ENCODE peak calls at places on chromosomes 4 and X, in four cellular contexts. Q is upper lobe of right lung, S is kidney, O is astrocyte of the spinal cord. D is an unnamed sample.

GRCh38 chr4:159163522-159163921 is 60.6 kb downstream of the RAPGEF2 start:
- DNase-seq in Q (no peak), S (no peak), O (no peak), D (no peak)

GRCh38 chrX:118652717-118653116 is 74.7 kb upstream of the IL13RA1 start:
- DNase-seq in Q (no peak), S (no peak), O (no peak), D (no peak)

GRCh38 chrX:74420194-74421035 is 878 bp upstream of the SLC16A2 start:
- DNase-seq in Q (peak), S (peak), O (peak), D (peak)

GRCh38 chr4:148643851-148644250 is 201.6 kb upstream of the NR3C2 start:
- DNase-seq in Q (no peak), S (no peak), O (no peak), D (no peak)

GRCh38 chr4:189121336-189121735 is 819.3 kb upstream of the FRG1 start:
- DNase-seq in Q (no peak), S (no peak), O (no peak), D (no peak)

GRCh38 chr4:38453253-38453881 is 210.6 kb upstream of the KLF3 start:
- DNase-seq in Q (no peak), S (no peak), O (no peak), D (no peak)

GRCh38 chrX:12685541-12685940 is 105.7 kb upstream of the PRPS2 start:
- DNase-seq in Q (no peak), S (no peak), O (no peak), D (no peak)

GRCh38 chr4:89754531-89754930 is 82.4 kb downstream of the SNCA start:
- DNase-seq in Q (no peak), S (no peak), O (peak), D (no peak)

GRCh38 chr4:17624821-17625220 is 10.4 kb downstream of the MED28 start:
- DNase-seq in Q (no peak), S (no peak), O (no peak), D (no peak)

GRCh38 chr4:98601719-98602118 is 56.7 kb downstream of the TSPAN5 start:
- DNase-seq in Q (no peak), S (no peak), O (no peak), D (peak)

GRCh38 chrX:140866446-140866845 is 135.9 kb upstream of the SPANXB1 start:
- DNase-seq in Q (no peak), S (no peak), O (no peak), D (no peak)

GRCh38 chrX:135516376-135516775 is 4.1 kb upstream of the INTS6L start:
- DNase-seq in Q (no peak), S (no peak), O (no peak), D (no peak)

GRCh38 chr4:184824776-184825393 is 883 bp downstream of the ACSL1 start:
- DNase-seq in Q (no peak), S (peak), O (peak), D (no peak)

GRCh38 chrX:16712116-16712824 is at the start of gene CTPS2:
- DNase-seq in Q (peak), S (peak), O (peak), D (peak)

GRCh38 chr4:172975651-172976229 is 192.9 kb upstream of the GALNT7 start:
- DNase-seq in Q (no peak), S (no peak), O (no peak), D (no peak)

GRCh38 chr4:47623916-47624554 is 139.0 kb downstream of the ATP10D start:
- DNase-seq in Q (no peak), S (no peak), O (peak), D (peak)

GRCh38 chr4:146032234-146032860 is 93.7 kb upstream of the ZNF827 start:
- DNase-seq in Q (no peak), S (no peak), O (no peak), D (no peak)

GRCh38 chr4:70734168-70734954 is 12.6 kb downstream of the RUFY3 start:
- DNase-seq in Q (no peak), S (no peak), O (peak), D (peak)

GRCh38 chr4:68463796-68464195 is 16.5 kb downstream of the TMPRSS11E start:
- DNase-seq in Q (no peak), S (no peak), O (no peak), D (no peak)

GRCh38 chr4:8913858-8914460 is 42.3 kb upstream of the HMX1 start:
- DNase-seq in Q (no peak), S (peak), O (no peak), D (no peak)

GRCh38 chrX:19849433-19850190 is 37.8 kb downstream of the SH3KBP1 start:
- DNase-seq in Q (no peak), S (no peak), O (no peak), D (peak)

GRCh38 chrX:17706676-17707075 is 30.6 kb upstream of the SCML1 start:
- DNase-seq in Q (no peak), S (no peak), O (peak), D (peak)

GRCh38 chrX:107840971-107841370 is 15.3 kb downstream of the MID2 start:
- DNase-seq in Q (no peak), S (no peak), O (no peak), D (no peak)

GRCh38 chr4:27149541-27150212 is 289.0 kb downstream of the STIM2 start:
- DNase-seq in Q (no peak), S (no peak), O (peak), D (peak)

GRCh38 chr4:1375051-1375721 is 28.2 kb downstream of the UVSSA start:
- DNase-seq in Q (peak), S (peak), O (no peak), D (no peak)

GRCh38 chr4:148926861-148927260 is 484.6 kb upstream of the NR3C2 start:
- DNase-seq in Q (no peak), S (peak), O (peak), D (peak)

GRCh38 chrX:24332868-24333267 is 19.0 kb upstream of the SUPT20HL2 start:
- DNase-seq in Q (no peak), S (no peak), O (no peak), D (no peak)

GRCh38 chr4:98352403-98352802 is 91.2 kb downstream of the RAP1GDS1 start:
- DNase-seq in Q (no peak), S (no peak), O (no peak), D (no peak)

GRCh38 chrX:11996810-11997209 is 141.5 kb upstream of the FRMPD4 start:
- DNase-seq in Q (no peak), S (no peak), O (no peak), D (no peak)

GRCh38 chr4:26520728-26521442 is 30.6 kb upstream of the CCKAR start:
- DNase-seq in Q (no peak), S (no peak), O (no peak), D (no peak)

GRCh38 chrX:153599192-153600031 is 473 bp upstream of the CCNQ start:
- DNase-seq in Q (peak), S (peak), O (peak), D (peak)

GRCh38 chr4:71498002-71498401 is 159.2 kb downstream of the SLC4A4 start:
- DNase-seq in Q (no peak), S (no peak), O (no peak), D (no peak)

GRCh38 chr4:126756050-126756809 is 876.5 kb upstream of the INTU start:
- DNase-seq in Q (no peak), S (no peak), O (no peak), D (no peak)

GRCh38 chrX:134162032-134162431 is 75.0 kb upstream of the CCDC160 start:
- DNase-seq in Q (no peak), S (no peak), O (no peak), D (no peak)

GRCh38 chrX:134161162-134161561 is 75.8 kb upstream of the CCDC160 start:
- DNase-seq in Q (no peak), S (no peak), O (no peak), D (no peak)

GRCh38 chrX:134167804-134168203 is 69.2 kb upstream of the CCDC160 start:
- DNase-seq in Q (no peak), S (no peak), O (no peak), D (no peak)

GRCh38 chrX:134158821-134159512 is 78.0 kb upstream of the CCDC160 start:
- DNase-seq in Q (no peak), S (no peak), O (peak), D (no peak)

DNA sequence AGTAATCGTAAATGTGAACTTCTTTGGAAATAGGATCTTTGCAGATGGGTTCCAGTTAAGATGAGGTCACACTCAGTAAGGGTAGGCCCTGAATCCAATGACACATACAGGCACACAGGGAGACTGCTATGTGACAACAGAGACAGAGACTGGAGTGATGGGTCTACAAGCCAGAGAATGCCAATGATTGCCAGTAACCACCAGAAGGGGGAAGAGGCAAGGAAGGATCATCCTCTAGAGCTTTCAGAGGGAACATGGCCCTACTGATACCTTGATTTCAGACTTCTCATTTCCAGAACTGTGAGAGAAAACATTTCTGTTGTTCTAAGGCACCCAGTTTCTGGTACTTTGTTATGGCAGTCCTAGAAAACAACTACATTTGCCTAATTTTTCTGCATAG is 73.1 kb upstream of the CCDC160 start:
- DNase-seq in Q (no peak), S (no peak), O (no peak), D (no peak)
- TF ChIP-seq CTCF in Q (no peak), S (no peak), O (no peak), D (no peak)

GRCh38 chr4:152678841-152679240 is 956 bp downstream of the TMEM154 start:
- DNase-seq in Q (no peak), S (no peak), O (no peak), D (no peak)
- H3K4me3 ChIP-seq in Q (peak), S (no peak), O (no peak), D (peak)

GRCh38 chr4:140286503-140286902 is 86.9 kb upstream of the SCOC start:
- DNase-seq in Q (no peak), S (no peak), O (no peak), D (no peak)

GRCh38 chr4:140284449-140284848 is 89.0 kb upstream of the SCOC start:
- DNase-seq in Q (no peak), S (no peak), O (no peak), D (no peak)

GRCh38 chr4:140277576-140277975 is 95.9 kb upstream of the SCOC start:
- DNase-seq in Q (no peak), S (no peak), O (no peak), D (no peak)

GRCh38 chr4:140281828-140282227 is 91.6 kb upstream of the SCOC start:
- DNase-seq in Q (no peak), S (no peak), O (no peak), D (no peak)
- TF ChIP-seq CTCF in Q (no peak), S (no peak), O (peak), D (peak)

GRCh38 chr4:150230556-150230955 is 152.3 kb downstream of the DCLK2 start:
- DNase-seq in Q (no peak), S (no peak), O (no peak), D (no peak)

GRCh38 chr4:150234246-150234645 is 156.0 kb downstream of the DCLK2 start:
- DNase-seq in Q (no peak), S (no peak), O (peak), D (no peak)

GRCh38 chr4:150229538-150229937 is 151.3 kb downstream of the DCLK2 start:
- DNase-seq in Q (no peak), S (no peak), O (peak), D (peak)

GRCh38 chr4:150232029-150232428 is 153.8 kb downstream of the DCLK2 start:
- DNase-seq in Q (no peak), S (no peak), O (no peak), D (no peak)

DNA sequence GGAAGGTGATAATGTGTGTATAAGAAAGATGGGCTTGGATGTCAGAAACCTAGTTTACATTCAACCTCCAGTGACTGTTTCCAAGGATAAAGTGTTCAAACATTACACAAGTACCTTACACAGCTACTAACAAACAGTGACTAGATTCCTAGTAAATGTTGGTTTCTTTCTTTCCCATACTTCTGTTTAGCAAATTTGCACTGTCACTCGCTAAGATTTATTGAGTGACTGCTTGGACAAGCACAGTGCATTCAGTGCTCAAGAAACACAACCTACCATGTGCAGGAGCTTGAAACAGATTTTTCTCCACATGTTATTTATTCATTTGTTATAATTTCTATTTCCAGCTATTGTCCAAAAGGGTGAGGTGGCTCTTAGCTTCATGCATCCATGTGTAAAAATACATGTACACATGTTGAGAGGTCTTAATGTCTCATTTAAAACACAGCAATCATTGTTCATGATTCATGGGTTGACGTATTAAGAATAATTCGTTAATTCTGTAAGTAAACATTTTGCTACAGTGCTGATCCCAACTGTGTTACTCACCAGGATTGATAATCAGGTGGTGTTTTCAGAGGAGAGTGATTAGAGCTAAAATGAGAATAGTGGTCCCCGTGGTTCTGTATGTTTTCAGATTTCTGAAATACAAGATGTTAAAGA is 153.0 kb downstream of the DCLK2 start:
- DNase-seq in Q (no peak), S (no peak), O (no peak), D (no peak)
- H3K4me3 ChIP-seq in Q (no peak), S (no peak), O (no peak), D (no peak)

GRCh38 chrX:75623535-75623934 is 100.7 kb upstream of the ZDHHC15 start:
- DNase-seq in Q (no peak), S (no peak), O (no peak), D (peak)
- TF ChIP-seq CTCF in Q (peak), S (peak), O (peak), D (peak)

GRCh38 chr4:83112239-83112638 is 2.3 kb downstream of the PLAC8 start:
- DNase-seq in Q (no peak), S (no peak), O (no peak), D (no peak)

GRCh38 chr4:83114576-83114975 is at the start of gene PLAC8:
- DNase-seq in Q (no peak), S (no peak), O (peak), D (peak)

GRCh38 chr4:83110970-83111369 is 3.6 kb downstream of the PLAC8 start:
- DNase-seq in Q (no peak), S (no peak), O (no peak), D (no peak)

GRCh38 chr4:83113429-83113786 is 1.1 kb downstream of the PLAC8 start:
- DNase-seq in Q (no peak), S (no peak), O (no peak), D (no peak)

GRCh38 chr4:83112678-83113428 is 1.7 kb downstream of the PLAC8 start:
- DNase-seq in Q (no peak), S (no peak), O (peak), D (peak)
- H3K4me3 ChIP-seq in Q (peak), S (no peak), O (no peak), D (no peak)

GRCh38 chrX:120302434-120302833 is 8.8 kb downstream of the TMEM255A start:
- DNase-seq in Q (peak), S (no peak), O (no peak), D (peak)

GRCh38 chrX:120301497-120301896 is 9.8 kb downstream of the TMEM255A start:
- DNase-seq in Q (no peak), S (no peak), O (no peak), D (no peak)

GRCh38 chrX:120297923-120298322 is 13.3 kb downstream of the TMEM255A start:
- DNase-seq in Q (no peak), S (no peak), O (no peak), D (no peak)

GRCh38 chrX:120301960-120302359 is 9.3 kb downstream of the TMEM255A start:
- DNase-seq in Q (no peak), S (no peak), O (no peak), D (no peak)

DNA sequence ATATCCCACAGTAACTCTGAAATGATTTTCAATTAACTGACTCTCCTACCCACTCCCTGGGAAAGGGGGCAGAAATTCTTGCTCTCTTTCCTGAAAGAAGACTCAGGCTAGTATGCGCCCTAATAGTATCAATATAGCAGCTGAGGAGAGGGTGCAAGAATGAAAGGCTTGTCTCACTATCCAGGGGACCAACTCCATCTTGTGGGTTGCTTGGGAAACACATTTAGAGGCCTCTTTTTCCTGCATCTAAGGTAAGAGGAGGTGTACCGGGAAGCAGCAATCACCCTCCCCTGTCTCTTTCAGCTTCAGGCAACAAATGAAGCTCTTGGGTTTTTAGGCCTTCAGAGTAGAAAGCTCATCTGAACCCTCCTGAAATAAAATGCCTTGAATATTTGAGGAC is 11.3 kb downstream of the TMEM255A start:
- DNase-seq in Q (no peak), S (no peak), O (no peak), D (no peak)
- TF ChIP-seq CTCF in Q (no peak), S (no peak), O (no peak), D (peak)

GRCh38 chr4:129410115-129410514 is 314.2 kb downstream of the C4orf33 start:
- DNase-seq in Q (no peak), S (no peak), O (no peak), D (no peak)

DNA sequence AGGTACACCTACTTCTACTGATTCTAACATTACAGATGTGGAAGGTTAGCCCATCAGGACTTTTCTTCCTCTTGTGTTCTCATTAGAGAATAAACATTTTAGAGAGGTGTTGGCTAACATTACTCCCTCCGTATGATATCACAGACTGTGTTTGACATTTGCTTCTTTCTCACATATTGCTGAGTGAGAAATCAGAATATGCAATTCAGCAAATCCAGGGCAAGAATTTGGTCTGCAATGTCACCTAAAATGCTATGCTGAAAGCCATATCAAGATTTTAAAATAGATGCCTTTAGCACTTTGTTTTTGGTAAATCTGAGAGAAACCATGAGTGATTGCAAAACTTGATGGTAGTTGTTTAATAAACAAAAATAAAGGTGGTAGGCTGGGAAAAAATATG is 319.0 kb downstream of the C4orf33 start:
- DNase-seq in Q (no peak), S (no peak), O (no peak), D (no peak)
- H3K4me3 ChIP-seq in Q (no peak), S (no peak), O (no peak), D (no peak)

D was measured in choroid plexus epithelial cell.